ENCODE peak calls at places on chromosomes 4 and X, in five cellular contexts. One of them, this sample, is unnamed.

GRCh38 chrX:40012800-40013682 is 84.7 kb downstream of the BCOR start:
- DNase-seq in ovary: peak
- DNase-seq in fibroblast of lung: peak
- DNase-seq in brain microvascular endothelial cell: peak
- DNase-seq in transverse colon: peak
- DNase-seq in this sample: peak

GRCh38 chr4:14262221-14262620 is 634.7 kb upstream of the BOD1L1 start:
- DNase-seq in fibroblast of lung: no peak
- DNase-seq in transverse colon: no peak
- DNase-seq in brain microvascular endothelial cell: no peak
- DNase-seq in ovary: no peak
- DNase-seq in this sample: no peak

GRCh38 chrX:48695524-48695875 is 1.0 kb upstream of the SUV39H1 start:
- DNase-seq in fibroblast of lung: peak
- DNase-seq in ovary: no peak
- DNase-seq in brain microvascular endothelial cell: no peak
- DNase-seq in transverse colon: no peak
- DNase-seq in this sample: no peak

GRCh38 chrX:133947022-133947421 is 38.4 kb downstream of the GPC3 start:
- DNase-seq in fibroblast of lung: no peak
- DNase-seq in transverse colon: no peak
- DNase-seq in brain microvascular endothelial cell: no peak
- DNase-seq in ovary: no peak
- DNase-seq in this sample: no peak

GRCh38 chr4:41179086-41179374 is 35.3 kb downstream of the APBB2 start:
- DNase-seq in ovary: no peak
- DNase-seq in brain microvascular endothelial cell: no peak
- DNase-seq in fibroblast of lung: no peak
- DNase-seq in transverse colon: no peak
- DNase-seq in this sample: no peak

GRCh38 chr4:53562409-53562808 is 28.9 kb downstream of the LNX1 start:
- DNase-seq in brain microvascular endothelial cell: no peak
- DNase-seq in ovary: no peak
- DNase-seq in transverse colon: no peak
- DNase-seq in fibroblast of lung: no peak
- DNase-seq in this sample: no peak

GRCh38 chr4:38612996-38613395 is 51.0 kb upstream of the KLF3 start:
- DNase-seq in transverse colon: no peak
- DNase-seq in fibroblast of lung: peak
- DNase-seq in ovary: no peak
- DNase-seq in brain microvascular endothelial cell: no peak
- DNase-seq in this sample: peak

GRCh38 chrX:72026341-72027023 is 105.2 kb downstream of the RTL5 start:
- DNase-seq in ovary: no peak
- DNase-seq in transverse colon: no peak
- DNase-seq in fibroblast of lung: peak
- DNase-seq in brain microvascular endothelial cell: no peak
- DNase-seq in this sample: no peak

DNA sequence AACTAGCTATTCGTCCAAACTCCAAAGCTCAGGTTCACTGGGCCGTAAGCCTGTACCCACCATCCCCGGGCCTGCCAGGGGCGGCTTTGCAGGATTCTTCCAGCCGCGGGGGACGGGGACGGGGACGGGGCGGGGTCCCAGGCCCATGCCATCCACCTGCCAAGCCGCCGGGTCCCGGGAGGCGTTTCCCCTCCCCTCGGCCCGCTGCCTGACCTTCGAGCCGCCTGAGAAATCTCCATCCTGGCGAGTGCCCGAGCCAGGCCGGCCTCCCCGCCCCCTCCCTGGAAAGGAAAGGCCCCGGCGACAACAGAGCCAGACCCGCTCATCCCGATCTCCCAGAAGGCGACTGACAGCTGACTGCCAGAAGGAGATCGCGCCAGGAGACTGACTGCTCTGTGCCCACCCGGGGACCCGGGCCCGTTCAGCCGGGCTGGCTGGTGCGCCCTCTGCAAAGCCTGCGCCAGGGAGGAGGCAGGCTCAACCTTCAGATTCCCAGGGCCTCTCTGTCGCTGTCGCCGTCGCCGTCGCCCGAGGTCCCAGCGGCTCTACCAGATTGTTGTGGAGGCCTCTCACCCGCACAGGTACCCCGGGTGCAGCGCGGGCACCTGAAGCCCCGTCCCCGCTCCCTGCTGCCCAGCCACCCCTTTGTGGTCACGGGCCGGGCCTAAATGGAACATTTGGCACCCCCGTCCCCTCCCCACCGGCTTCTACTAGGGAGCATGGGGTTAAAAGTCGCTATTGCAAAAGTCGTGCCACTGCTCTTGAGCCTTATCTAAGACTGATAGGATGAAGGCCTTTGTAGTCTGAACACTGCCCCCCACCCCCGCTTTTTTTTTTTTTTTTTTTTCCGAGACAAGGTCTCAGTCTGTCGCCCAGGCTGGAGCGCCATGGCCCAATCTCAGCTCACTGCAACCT is at the start of gene RGN:
- DNase-seq in transverse colon: no peak
- DNase-seq in ovary: peak
- DNase-seq in brain microvascular endothelial cell: no peak
- DNase-seq in fibroblast of lung: no peak
- DNase-seq in this sample: no peak
- H3K4me3 ChIP-seq in transverse colon: no peak
- H3K4me3 ChIP-seq in ovary: peak
- H3K4me3 ChIP-seq in brain microvascular endothelial cell: peak
- H3K4me3 ChIP-seq in fibroblast of lung: peak
- H3K4me3 ChIP-seq in this sample: peak

DNA sequence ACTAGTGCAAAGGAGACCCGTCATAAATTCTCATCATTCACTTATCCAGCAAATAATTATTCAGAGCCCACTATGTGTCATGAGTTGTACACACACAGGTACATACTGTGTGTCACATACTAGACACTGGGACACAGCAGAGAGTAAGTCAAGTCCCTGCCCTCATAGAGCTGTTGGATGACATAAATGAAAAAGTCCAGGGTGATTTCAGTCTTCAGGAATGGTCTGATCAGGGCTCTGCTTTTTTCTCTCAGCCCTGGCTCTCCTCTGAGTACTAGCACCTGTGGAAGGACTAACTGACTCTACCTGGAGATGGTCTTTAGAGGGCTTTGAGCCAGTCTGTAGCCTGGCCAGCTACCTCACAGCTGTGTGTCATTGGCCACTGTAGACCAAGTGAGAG is 198.0 kb upstream of the LEF1 start:
- DNase-seq in transverse colon: no peak
- DNase-seq in ovary: no peak
- DNase-seq in fibroblast of lung: no peak
- DNase-seq in brain microvascular endothelial cell: no peak
- DNase-seq in this sample: no peak
- TF ChIP-seq CTCF in transverse colon: no peak
- TF ChIP-seq CTCF in ovary: no peak
- TF ChIP-seq CTCF in fibroblast of lung: no peak
- TF ChIP-seq CTCF in brain microvascular endothelial cell: no peak
- TF ChIP-seq CTCF in this sample: no peak

DNA sequence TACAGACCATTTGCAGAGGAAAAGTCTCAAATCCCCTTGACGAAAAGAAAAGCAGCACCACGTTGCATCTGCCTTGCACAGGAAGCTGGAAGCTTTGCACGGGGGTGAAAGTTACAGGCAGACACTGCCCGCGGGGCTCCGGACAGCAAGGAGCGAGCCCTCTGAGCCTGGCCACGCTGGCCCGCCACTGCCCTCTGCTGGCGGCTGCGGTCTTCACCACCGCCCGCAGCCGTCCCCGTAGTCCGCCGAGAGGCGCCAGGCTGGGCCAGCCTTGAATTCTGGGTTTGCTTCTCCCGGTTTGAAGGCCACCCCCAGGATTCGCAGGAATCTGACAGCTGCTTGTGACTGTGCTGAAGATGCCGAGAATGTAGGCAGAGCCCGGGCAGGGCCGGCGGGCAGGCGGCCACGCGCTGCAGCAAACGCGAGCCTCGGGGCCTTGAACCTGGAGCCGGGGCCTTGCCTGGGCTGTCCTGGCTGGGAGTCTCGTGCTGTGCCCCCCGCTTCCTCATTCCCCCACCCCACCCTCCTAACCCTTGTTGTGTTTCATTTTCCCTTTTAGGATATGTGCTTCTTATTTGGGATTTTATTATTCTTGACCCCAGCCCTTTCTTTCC is 49.2 kb downstream of the ENPP6 start:
- DNase-seq in brain microvascular endothelial cell: peak
- DNase-seq in ovary: peak
- DNase-seq in fibroblast of lung: peak
- DNase-seq in transverse colon: peak
- DNase-seq in this sample: peak
- H3K4me3 ChIP-seq in brain microvascular endothelial cell: no peak
- H3K4me3 ChIP-seq in ovary: no peak
- H3K4me3 ChIP-seq in fibroblast of lung: no peak
- H3K4me3 ChIP-seq in transverse colon: no peak
- H3K4me3 ChIP-seq in this sample: no peak

GRCh38 chr4:56909083-56909981 is 1.6 kb downstream of the REST start:
- DNase-seq in fibroblast of lung: peak
- DNase-seq in brain microvascular endothelial cell: peak
- DNase-seq in transverse colon: peak
- DNase-seq in ovary: no peak
- DNase-seq in this sample: peak
- TF ChIP-seq CTCF in fibroblast of lung: no peak
- TF ChIP-seq CTCF in brain microvascular endothelial cell: no peak
- TF ChIP-seq CTCF in transverse colon: no peak
- TF ChIP-seq CTCF in ovary: no peak
- TF ChIP-seq CTCF in this sample: no peak